ENCODE peak calls at places on chromosome 3, in nine cellular contexts. Q is mammary epithelial cell; I is heart left ventricle; T is CD8-positive, alpha-beta memory T cell; Z is right atrium auricular region; E is IMR-90; D is left ventricle myocardium inferior; V is thoracic aorta; G is Karpas-422. L is an unnamed sample.

GRCh38 chr3:107976204-107976775 is 114.5 kb downstream of the CD47 start:
- DNase-seq in Z (no peak), Q (no peak), D (no peak), V (no peak), G (no peak), I (no peak), T (no peak), E (no peak), L (no peak)

GRCh38 chr3:165196577-165197561 is 685 bp upstream of the SLITRK3 start:
- DNase-seq in I (no peak), T (no peak), E (no peak), G (no peak), V (no peak), Z (no peak), Q (no peak), D (no peak), L (no peak)

GRCh38 chr3:129226374-129226773 is 23.0 kb upstream of the COPG1 start:
- DNase-seq in V (peak; percentile 45), I (peak; percentile 81), Z (peak; percentile 88), D (peak; percentile 85), Q (peak; percentile 93), T (no peak), G (no peak), E (peak; percentile 95), L (peak; percentile 58)

GRCh38 chr3:112390783-112391641 is 58.1 kb downstream of the CD200 start:
- DNase-seq in D (no peak), V (no peak), Z (no peak), E (peak; percentile 98), Q (peak; percentile 88), I (no peak), T (no peak), G (no peak), L (no peak)

GRCh38 chr3:105700575-105700974 is 168.2 kb downstream of the CBLB start:
- DNase-seq in Q (no peak), D (no peak), T (no peak), E (no peak), G (no peak), V (no peak), Z (no peak), I (no peak), L (no peak)

GRCh38 chr3:40382617-40382979 is 4.4 kb upstream of the ENTPD3 start:
- DNase-seq in V (no peak), Z (no peak), E (no peak), D (no peak), T (no peak), Q (no peak), I (no peak), G (no peak), L (no peak)

GRCh38 chr3:105534491-105534890 is 167.8 kb downstream of the ALCAM start:
- DNase-seq in D (no peak), Q (no peak), I (no peak), G (no peak), Z (no peak), T (no peak), E (no peak), V (no peak), L (no peak)

GRCh38 chr3:137766069-137766960 is 2.2 kb downstream of the SOX14 start:
- DNase-seq in V (no peak), T (no peak), E (no peak), D (no peak), Z (no peak), Q (no peak), G (no peak), I (no peak), L (no peak)

GRCh38 chr3:124281453-124282316 is 289.8 kb upstream of the ROPN1 start:
- DNase-seq in D (no peak), I (no peak), T (no peak), V (no peak), Z (no peak), G (peak; percentile 61), E (peak; percentile 55), Q (peak; percentile 41), L (no peak)

GRCh38 chr3:89098964-89099585 is 8.3 kb upstream of the EPHA3 start:
- DNase-seq in V (no peak), Z (no peak), D (no peak), T (no peak), I (no peak), G (peak; percentile 85), E (peak; percentile 56), Q (peak; percentile 46), L (peak; percentile 4)

DNA sequence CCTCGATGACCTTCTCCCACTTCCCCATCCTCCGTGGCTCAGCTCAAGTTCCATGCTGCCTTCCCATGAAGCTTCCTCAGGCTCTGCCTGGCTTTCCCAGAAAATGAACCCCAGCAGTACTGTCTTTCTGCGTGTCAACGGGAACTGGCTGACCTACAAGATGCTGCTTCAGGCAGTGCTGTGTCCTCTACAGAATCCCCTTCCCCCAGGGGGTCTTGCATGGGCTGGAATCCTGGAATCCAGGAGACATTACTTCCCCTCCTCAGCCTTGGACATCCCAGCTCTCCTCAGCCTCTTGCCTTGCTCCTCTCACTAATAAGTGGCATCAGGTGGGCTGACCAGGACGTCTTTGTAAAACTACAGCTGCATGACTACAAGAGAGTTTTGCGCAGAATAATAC is 5.4 kb downstream of the CCDC12 start:
- DNase-seq in T (no peak), V (no peak), Q (no peak), G (no peak), I (no peak), D (no peak), E (no peak), Z (no peak), L (no peak)
- H3K4me1 ChIP-seq in T (peaks cover 81% of the 10 kb centered on the region), V (peaks cover 80% of the 10 kb centered on the region), Q (peaks cover 22% of the 10 kb centered on the region), G (peaks cover 90% of the 10 kb centered on the region), I (peaks cover 86% of the 10 kb centered on the region), D (peaks cover 94% of the 10 kb centered on the region), E (peaks cover 18% of the 10 kb centered on the region), Z (peaks cover 88% of the 10 kb centered on the region), L (peaks cover 85% of the 10 kb centered on the region)

GRCh38 chr3:43997788-43998373 is 243.8 kb upstream of the TOPAZ1 start:
- DNase-seq in I (no peak), G (peak; percentile 67), E (no peak), Q (no peak), V (no peak), D (no peak), T (no peak), Z (no peak), L (no peak)

GRCh38 chr3:43995078-43995928 is 246.4 kb upstream of the TOPAZ1 start:
- DNase-seq in Q (peak; percentile 40), I (no peak), T (no peak), D (no peak), G (peak; percentile 61), Z (no peak), E (no peak), V (no peak), L (no peak)

GRCh38 chr3:43996379-43997301 is 245.0 kb upstream of the TOPAZ1 start:
- DNase-seq in Z (no peak), T (no peak), I (no peak), D (no peak), Q (peak; percentile 53), V (no peak), G (peak; percentile 70), E (no peak), L (peak; percentile 16)

GRCh38 chr3:43994594-43995077 is 247.1 kb upstream of the TOPAZ1 start:
- DNase-seq in Z (no peak), D (no peak), Q (no peak), T (no peak), E (no peak), V (no peak), I (no peak), G (peak; percentile 59), L (no peak)

GRCh38 chr3:43995929-43996378 is 245.7 kb upstream of the TOPAZ1 start:
- DNase-seq in I (no peak), T (no peak), Z (no peak), D (no peak), Q (no peak), G (no peak), V (no peak), E (no peak), L (no peak)
- H3K4me3 ChIP-seq in I (peak overlapping the region; percentile 13), T (no peak overlapping the region), Z (no peak overlapping the region), D (peak overlapping the region; percentile 54), Q (peak overlapping the region; percentile 57), G (peak overlapping the region; percentile 76), V (peak overlapping the region; percentile 62), E (no peak overlapping the region), L (no peak overlapping the region)

GRCh38 chr3:17342126-17342525 is 400.3 kb downstream of the TBC1D5 start:
- DNase-seq in T (no peak), Z (no peak), D (no peak), I (no peak), E (no peak), Q (no peak), V (no peak), G (no peak), L (no peak)

GRCh38 chr3:17340261-17340660 is 402.2 kb downstream of the TBC1D5 start:
- DNase-seq in Q (no peak), E (no peak), I (no peak), D (no peak), Z (no peak), V (no peak), T (no peak), G (no peak), L (no peak)

GRCh38 chr3:17336291-17336690 is 406.1 kb downstream of the TBC1D5 start:
- DNase-seq in Q (no peak), E (no peak), G (no peak), D (no peak), V (no peak), T (no peak), Z (no peak), I (no peak), L (no peak)

GRCh38 chr3:17340693-17341092 is 401.7 kb downstream of the TBC1D5 start:
- DNase-seq in E (no peak), D (no peak), V (no peak), Q (no peak), Z (no peak), T (no peak), I (no peak), G (no peak), L (no peak)

GRCh38 chr3:17339233-17339632 is 403.2 kb downstream of the TBC1D5 start:
- DNase-seq in I (no peak), E (no peak), Q (no peak), Z (no peak), T (no peak), G (no peak), V (no peak), D (no peak), L (no peak)
- H3K27ac ChIP-seq in I (no peak overlapping the region), E (no peak overlapping the region), Q (no peak overlapping the region), Z (no peak overlapping the region), T (no peak overlapping the region), G (peak overlapping the region; percentile 2), V (no peak overlapping the region), D (no peak overlapping the region), L (no peak overlapping the region)

GRCh38 chr3:8963137-8963853 is at the start of gene RAD18:
- DNase-seq in G (peak; percentile 97), D (peak; percentile 90), V (peak; percentile 67), E (peak; percentile 89), T (peak; percentile 90), I (peak; percentile 89), Z (peak; percentile 93), Q (peak; percentile 86), L (peak; percentile 94)

GRCh38 chr3:8964436-8965370 is 1.4 kb upstream of the RAD18 start:
- DNase-seq in D (no peak), I (no peak), T (no peak), Q (peak; percentile 86), V (no peak), G (no peak), E (peak; percentile 70), Z (no peak), L (no peak)

GRCh38 chr3:8962226-8962861 is 928 bp downstream of the RAD18 start:
- DNase-seq in Z (no peak), G (peak; percentile 54), D (no peak), Q (peak; percentile 9), T (no peak), I (no peak), V (no peak), E (peak; percentile 16), L (peak; percentile 20)

GRCh38 chr3:8954938-8955763 is 8.1 kb downstream of the RAD18 start:
- DNase-seq in D (no peak), T (no peak), Q (peak; percentile 43), Z (no peak), E (peak; percentile 62), G (peak; percentile 92), I (no peak), V (no peak), L (no peak)

GRCh38 chr3:8959683-8960082 is 3.6 kb downstream of the RAD18 start:
- DNase-seq in G (peak; percentile 77), Z (no peak), Q (no peak), V (no peak), I (no peak), T (no peak), E (no peak), D (no peak), L (no peak)
- H3K4me1 ChIP-seq in G (peaks cover 84% of the 10 kb centered on the region), Z (peaks cover 16% of the 10 kb centered on the region), Q (peaks cover 34% of the 10 kb centered on the region), V (peaks cover 13% of the 10 kb centered on the region), I (peaks cover 16% of the 10 kb centered on the region), T (peaks cover 18% of the 10 kb centered on the region), E (peaks cover 8% of the 10 kb centered on the region), D (peaks cover 26% of the 10 kb centered on the region), L (peaks cover 15% of the 10 kb centered on the region)